ENCODE peak calls at places on chromosomes 5 and 9, in five cellular contexts. A is choroid plexus epithelial cell, R is A549, G is fibroblast of pulmonary artery, U is dorsolateral prefrontal cortex. O is an unnamed sample.

GRCh38 chr5:180400416-180400815 is 47.3 kb upstream of the GFPT2 start:
- DNase-seq in A (no peak), R (no peak), G (no peak), U (no peak), O (no peak)

GRCh38 chr5:90878549-90879196 is 320.1 kb downstream of the ADGRV1 start:
- DNase-seq in A (peak), R (no peak), G (peak), U (no peak), O (no peak)

GRCh38 chr5:67809589-67809988 is 406.0 kb upstream of the PIK3R1 start:
- DNase-seq in A (no peak), R (no peak), G (no peak), U (no peak), O (peak)

GRCh38 chr9:112867275-112867991 is 23.2 kb downstream of the SLC46A2 start:
- DNase-seq in A (peak), R (peak), G (peak), U (no peak), O (no peak)

GRCh38 chr5:55860268-55860667 is 9.1 kb downstream of the IL31RA start:
- DNase-seq in A (no peak), R (no peak), G (no peak), U (no peak), O (no peak)

GRCh38 chr9:130522233-130522808 is 57.1 kb upstream of the FUBP3 start:
- DNase-seq in A (no peak), R (no peak), G (no peak), U (no peak), O (no peak)

GRCh38 chr9:129677456-129677855 is 12.0 kb downstream of the PRRX2 start:
- DNase-seq in A (peak), R (no peak), G (no peak), U (no peak), O (no peak)

GRCh38 chr5:74422671-74423070 is 217.9 kb downstream of the ENC1 start:
- DNase-seq in A (no peak), R (no peak), G (no peak), U (no peak), O (peak)

GRCh38 chr5:178941361-178941760 is 363 bp downstream of the ZNF454 start:
- DNase-seq in A (peak), R (no peak), G (no peak), U (peak), O (no peak)

GRCh38 chr5:115565233-115565632 is 20.7 kb upstream of the FEM1C start:
- DNase-seq in A (peak), R (no peak), G (no peak), U (no peak), O (no peak)

GRCh38 chr5:115557667-115558387 is 13.3 kb upstream of the FEM1C start:
- DNase-seq in A (peak), R (no peak), G (peak), U (no peak), O (no peak)

GRCh38 chr5:115559524-115559923 is 14.9 kb upstream of the FEM1C start:
- DNase-seq in A (peak), R (peak), G (peak), U (no peak), O (no peak)

GRCh38 chr5:115558388-115558956 is 13.9 kb upstream of the FEM1C start:
- DNase-seq in A (peak), R (no peak), G (peak), U (no peak), O (no peak)

GRCh38 chr5:115561176-115561575 is 16.6 kb upstream of the FEM1C start:
- DNase-seq in A (no peak), R (no peak), G (no peak), U (no peak), O (no peak)
- H3K4me3 ChIP-seq in A (no peak), R (no peak), G (no peak), U (no peak), O (no peak)

DNA sequence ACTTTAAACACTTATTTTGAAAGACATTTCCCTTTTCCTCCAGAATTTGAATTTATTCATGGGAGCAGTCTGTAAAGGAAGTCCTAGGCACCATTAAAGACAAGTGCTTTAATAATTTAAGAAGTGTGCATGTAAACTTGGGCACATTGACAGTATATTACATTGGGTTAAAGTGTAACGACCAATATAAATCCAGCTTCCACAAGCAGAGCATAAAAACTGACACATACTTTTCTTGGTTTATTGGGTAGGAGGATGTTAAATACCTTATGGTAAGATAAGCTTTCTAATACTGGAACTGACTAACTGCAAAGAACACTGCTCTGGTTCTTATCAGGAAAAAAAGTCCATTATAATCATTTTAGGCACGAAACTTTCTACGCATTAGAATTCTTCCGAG is 1.1 kb upstream of the ENTREP1 start:
- DNase-seq in A (no peak), R (no peak), G (no peak), U (no peak), O (no peak)
- H3K4me3 ChIP-seq in A (no peak), R (no peak), G (no peak), U (no peak), O (no peak)

GRCh38 chr9:136844766-136845464 is 2.6 kb downstream of the AJM1 start:
- DNase-seq in A (no peak), R (no peak), G (no peak), U (no peak), O (no peak)
- H3K4me3 ChIP-seq in A (no peak), R (no peak), G (no peak), U (no peak), O (no peak)

GRCh38 chr9:8750639-8751041 is 951.1 kb upstream of the DMAC1 start:
- DNase-seq in A (no peak), R (no peak), G (peak), U (no peak), O (no peak)

DNA sequence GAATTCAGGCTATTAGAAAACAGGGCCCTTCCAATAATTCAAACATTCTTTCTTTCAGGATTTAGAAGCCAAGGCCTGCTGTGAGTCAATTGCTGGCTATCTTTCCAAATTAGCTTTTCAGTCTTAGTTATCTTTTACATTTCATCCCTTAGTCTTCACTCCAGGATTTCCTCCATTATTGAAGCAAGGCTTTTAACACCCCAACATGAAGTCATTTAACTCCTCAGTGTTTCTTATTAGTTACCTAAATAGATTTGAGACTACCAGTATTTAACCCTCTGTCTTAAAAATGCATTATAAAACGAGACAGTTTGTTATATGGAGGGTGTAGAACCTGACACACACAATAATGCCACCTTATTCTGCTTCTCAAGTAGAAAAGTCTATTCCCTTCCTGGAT is 952.0 kb upstream of the DMAC1 start:
- DNase-seq in A (no peak), R (no peak), G (no peak), U (no peak), O (no peak)
- H3K4me3 ChIP-seq in A (no peak), R (no peak), G (no peak), U (no peak), O (no peak)